ENCODE peak calls at places on chromosomes 12 and 14, in five cellular contexts. F is epithelial cell of esophagus, H is left ventricle myocardium inferior, J is kidney epithelial cell, W is AG04450. O is an unnamed sample.

GRCh38 chr12:107670999-107671643 is 14.5 kb upstream of the PWP1 start:
- DNase-seq in F (peak; percentile 40), H (no peak), J (no peak), W (no peak), O (peak; percentile 25)

GRCh38 chr12:130465046-130465445 is 127.4 kb downstream of the PIWIL1 start:
- DNase-seq in F (no peak), H (no peak), J (no peak), W (no peak), O (no peak)

GRCh38 chr12:77584860-77585259 is 245.8 kb upstream of the NAV3 start:
- DNase-seq in F (no peak), H (no peak), J (no peak), W (no peak), O (no peak)

GRCh38 chr14:91354221-91354916 is 63.3 kb downstream of the CCDC88C start:
- DNase-seq in F (peak; percentile 52), H (no peak), J (no peak), W (no peak), O (no peak)

GRCh38 chr12:132078190-132078589 is 65.9 kb downstream of the DDX51 start:
- DNase-seq in F (no peak), H (no peak), J (no peak), W (peak; percentile 76), O (no peak)

GRCh38 chr12:116520801-116521471 is 38.2 kb upstream of the MAP1LC3B2 start:
- DNase-seq in F (peak; percentile 67), H (no peak), J (no peak), W (no peak), O (no peak)

GRCh38 chr12:5499566-5500325 is 67.8 kb downstream of the NTF3 start:
- DNase-seq in F (no peak), H (no peak), J (no peak), W (peak; percentile 95), O (no peak)

GRCh38 chr12:26402648-26403047 is 207.3 kb downstream of the SSPN start:
- DNase-seq in F (peak; percentile 92), H (no peak), J (peak; percentile 53), W (no peak), O (peak; percentile 87)

GRCh38 chr14:70123796-70124195 is 65.0 kb downstream of the SLC8A3 start:
- DNase-seq in F (no peak), H (no peak), J (no peak), W (no peak), O (no peak)

GRCh38 chr12:101165319-101165718 is 44.7 kb downstream of the SLC5A8 start:
- DNase-seq in F (peak; percentile 64), H (no peak), J (no peak), W (no peak), O (peak; percentile 27)

GRCh38 chr14:91252901-91253794 is 8.6 kb upstream of the GPR68 start:
- DNase-seq in F (no peak), H (peak; percentile 56), J (no peak), W (no peak), O (no peak)

GRCh38 chr14:53793790-53794560 is 162.7 kb downstream of the BMP4 start:
- DNase-seq in F (no peak), H (peak; percentile 18), J (no peak), W (no peak), O (no peak)

GRCh38 chr12:105555556-105555973 is 225.1 kb downstream of the C12orf75 start:
- DNase-seq in F (peak; percentile 34), H (no peak), J (no peak), W (no peak), O (peak; percentile 40)

GRCh38 chr12:79223761-79224160 is 359.2 kb downstream of the SYT1 start:
- DNase-seq in F (no peak), H (no peak), J (no peak), W (no peak), O (no peak)

GRCh38 chr14:30295980-30296379 is 263.0 kb upstream of the G2E3 start:
- DNase-seq in F (peak; percentile 67), H (no peak), J (no peak), W (no peak), O (peak; percentile 81)

GRCh38 chr12:130179191-130179590 is 16.9 kb downstream of the FZD10 start:
- DNase-seq in F (no peak), H (no peak), J (no peak), W (no peak), O (no peak)

GRCh38 chr12:108649668-108650067 is 16.0 kb upstream of the SELPLG start:
- DNase-seq in F (no peak), H (no peak), J (peak; percentile 65), W (peak; percentile 78), O (no peak)

GRCh38 chr12:78120866-78121590 is 290.3 kb downstream of the NAV3 start:
- DNase-seq in F (peak; percentile 69), H (no peak), J (no peak), W (no peak), O (peak; percentile 56)

GRCh38 chr12:9902539-9903228 is 21.4 kb downstream of the KLRF2 start:
- DNase-seq in F (peak; percentile 64), H (no peak), J (no peak), W (no peak), O (peak; percentile 64)

GRCh38 chr14:39015360-39015961 is 87.6 kb downstream of the SEC23A start:
- DNase-seq in F (peak; percentile 65), H (no peak), J (peak; percentile 9), W (no peak), O (peak; percentile 54)

GRCh38 chr12:46108721-46109120 is 118.3 kb upstream of the SCAF11 start:
- DNase-seq in F (no peak), H (no peak), J (no peak), W (no peak), O (no peak)

GRCh38 chr14:92315050-92315785 is 7.7 kb upstream of the SLC24A4 start:
- DNase-seq in F (no peak), H (no peak), J (no peak), W (no peak), O (no peak)

GRCh38 chr14:83556746-83557460 is 1973.0 kb upstream of the FLRT2 start:
- DNase-seq in F (peak; percentile 9), H (no peak), J (no peak), W (peak; percentile 50), O (peak; percentile 18)

GRCh38 chr12:55942577-55943136 is 11.7 kb downstream of the DGKA start:
- DNase-seq in F (no peak), H (no peak), J (no peak), W (no peak), O (no peak)

GRCh38 chr14:63203618-63204406 is 431 bp upstream of the RHOJ start:
- DNase-seq in F (peak; percentile 85), H (peak; percentile 79), J (peak; percentile 89), W (peak; percentile 98), O (peak; percentile 85)

GRCh38 chr14:68795602-68796417 is 2.9 kb upstream of the ZFP36L1 start:
- DNase-seq in F (peak; percentile 84), H (peak; percentile 87), J (no peak), W (no peak), O (peak; percentile 52)

GRCh38 chr12:1644523-1645438 is 15.8 kb downstream of the WNT5B start:
- DNase-seq in F (peak; percentile 74), H (peak; percentile 88), J (no peak), W (peak; percentile 55), O (peak; percentile 66)

GRCh38 chr12:32755654-32756475 is at the start of gene YARS2:
- DNase-seq in F (peak; percentile 99), H (peak; percentile 94), J (peak; percentile 98), W (peak; percentile 96), O (peak; percentile 96)

DNA sequence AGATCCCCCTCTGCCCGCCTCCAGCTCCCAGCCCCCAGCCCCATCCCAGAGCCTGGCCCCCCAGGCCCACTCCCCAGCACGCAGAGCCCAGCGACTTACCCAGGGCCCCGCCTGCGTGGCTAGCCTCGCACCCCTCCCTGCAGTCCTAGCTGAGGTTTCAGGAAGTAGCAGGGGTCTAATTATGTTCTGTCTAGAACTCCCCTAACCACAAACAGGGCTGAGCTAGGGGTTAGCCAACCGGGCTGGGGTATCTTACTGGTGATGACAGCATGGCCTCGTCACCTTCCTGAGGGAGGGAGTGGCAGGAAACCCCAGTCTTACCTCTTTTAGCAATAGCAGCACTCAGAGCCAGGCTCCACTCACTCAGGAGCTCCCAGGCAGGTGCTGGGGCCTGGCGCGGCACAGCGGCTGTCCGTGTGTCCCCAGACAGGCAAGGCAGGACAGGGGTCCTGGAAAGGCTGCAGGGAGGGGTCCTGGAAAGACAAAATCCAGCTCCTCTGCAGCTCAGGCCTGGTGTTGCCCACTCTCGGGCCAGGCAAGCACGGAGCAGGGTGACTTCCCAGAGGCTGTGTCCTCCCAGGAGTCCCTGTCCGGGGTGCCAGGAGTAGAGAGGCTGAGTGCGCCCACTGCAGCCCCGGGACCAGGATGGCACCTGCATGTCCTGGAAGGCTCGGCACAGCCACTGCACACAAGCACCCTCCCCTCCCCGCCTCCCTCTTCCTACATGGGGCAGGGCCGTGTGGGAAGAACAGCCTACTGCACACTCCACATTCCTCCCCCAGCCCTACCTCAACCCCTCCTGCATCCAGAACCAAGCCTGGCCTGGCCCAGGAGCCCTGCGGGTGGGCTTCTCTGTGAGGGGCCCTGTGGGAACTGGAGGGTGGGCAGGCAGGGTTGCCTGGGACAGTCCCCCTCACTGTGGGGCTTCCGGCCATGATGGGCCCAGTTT is at the start of gene GPR132:
- DNase-seq in F (peak; percentile 67), H (peak; percentile 44), J (no peak), W (no peak), O (peak; percentile 78)
- H3K4me3 ChIP-seq in F (no peak within 1 kb of the TSS), H (peak within 1 kb of the TSS; percentile 46), J (no peak within 1 kb of the TSS), W (no peak within 1 kb of the TSS), O (no peak within 1 kb of the TSS)

GRCh38 chr14:51939727-51940126 is 49.6 kb upstream of the RTRAF start:
- DNase-seq in F (no peak), H (no peak), J (no peak), W (no peak), O (no peak)
- TF ChIP-seq CTCF in F (no peak), H (no peak), J (no peak), W (no peak), O (no peak)

DNA sequence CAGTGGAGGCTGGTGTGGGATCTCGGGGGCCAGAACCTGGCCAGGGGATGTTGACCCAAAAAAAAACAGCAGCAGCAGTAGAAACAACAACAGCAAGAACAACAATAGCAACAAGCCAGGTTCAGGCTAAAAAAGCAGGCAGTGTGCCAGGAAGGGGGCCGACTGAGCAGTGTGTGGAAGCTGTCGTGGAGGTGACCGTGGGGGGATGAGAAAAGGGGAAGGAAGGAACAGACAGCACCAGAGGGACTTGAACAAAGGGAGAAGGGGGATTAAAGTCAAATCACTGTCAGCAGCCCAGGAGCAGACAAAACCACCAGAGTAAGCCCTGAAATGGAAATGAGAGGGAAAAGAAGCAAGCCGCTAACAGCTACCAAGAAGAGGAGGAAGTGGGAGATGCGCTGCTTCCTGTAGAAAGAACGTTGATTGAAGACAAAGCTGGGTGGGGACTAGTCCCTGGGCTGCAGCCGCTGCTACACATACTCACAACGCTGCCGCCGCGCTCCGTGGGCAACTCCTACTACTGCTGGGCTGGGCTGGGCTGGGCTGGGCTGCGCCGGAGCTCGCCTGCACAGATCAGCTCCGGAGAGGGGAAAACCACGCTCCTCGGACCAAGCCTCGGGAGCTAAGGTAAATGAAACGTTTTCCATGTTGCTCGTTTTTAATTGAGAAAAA is at the start of gene GNG2:
- DNase-seq in F (peak; percentile 68), H (peak; percentile 87), J (peak; percentile 28), W (no peak), O (peak; percentile 41)
- H3K4me3 ChIP-seq in F (peak within 1 kb of the TSS; percentile 31), H (peak within 1 kb of the TSS; percentile 69), J (peak within 1 kb of the TSS; percentile 36), W (peak within 1 kb of the TSS; percentile 66), O (peak within 1 kb of the TSS; percentile 10)

GRCh38 chr12:114858388-114859146 is 174.6 kb upstream of the TBX3 start:
- DNase-seq in F (peak; percentile 4), H (no peak), J (no peak), W (no peak), O (no peak)
- TF ChIP-seq CTCF in F (peak; percentile 11), H (no peak), J (no peak), W (no peak), O (no peak)

O was measured in bronchial epithelial cell.